ENCODE peak calls at places on chromosomes 12 and 14, in nine cellular contexts. One of them, this sample, is unnamed.

GRCh38 chr12:61870658-61871559 is 389.3 kb upstream of the USP15 start:
- ATAC-seq in HepG2: no peak
- ATAC-seq in upper lobe of left lung: peak; percentile 78
- ATAC-seq in HCT116: no peak
- ATAC-seq in gastrocnemius medialis: no peak
- ATAC-seq in K562: no peak
- ATAC-seq in heart left ventricle: no peak
- ATAC-seq in body of pancreas: no peak
- ATAC-seq in IMR-90: no peak
- ATAC-seq in this sample: no peak

GRCh38 chr14:75439989-75440388 is 12.2 kb downstream of the JDP2 start:
- ATAC-seq in HepG2: no peak
- ATAC-seq in upper lobe of left lung: no peak
- ATAC-seq in HCT116: no peak
- ATAC-seq in gastrocnemius medialis: no peak
- ATAC-seq in K562: no peak
- ATAC-seq in heart left ventricle: no peak
- ATAC-seq in body of pancreas: no peak
- ATAC-seq in IMR-90: no peak
- ATAC-seq in this sample: no peak

GRCh38 chr12:11805680-11806079 is 156.2 kb downstream of the ETV6 start:
- ATAC-seq in HepG2: peak; percentile 55
- ATAC-seq in upper lobe of left lung: no peak
- ATAC-seq in HCT116: no peak
- ATAC-seq in gastrocnemius medialis: no peak
- ATAC-seq in K562: no peak
- ATAC-seq in heart left ventricle: no peak
- ATAC-seq in body of pancreas: no peak
- ATAC-seq in IMR-90: no peak
- ATAC-seq in this sample: no peak

GRCh38 chr14:65255583-65256443 is 153.5 kb upstream of the MAX start:
- ATAC-seq in HepG2: peak; percentile 82
- ATAC-seq in upper lobe of left lung: no peak
- ATAC-seq in HCT116: peak; percentile 84
- ATAC-seq in gastrocnemius medialis: no peak
- ATAC-seq in K562: peak; percentile 38
- ATAC-seq in heart left ventricle: no peak
- ATAC-seq in body of pancreas: peak; percentile 62
- ATAC-seq in IMR-90: peak; percentile 28
- ATAC-seq in this sample: no peak

GRCh38 chr12:42933461-42934081 is 344.0 kb upstream of the PRICKLE1 start:
- ATAC-seq in HepG2: no peak
- ATAC-seq in upper lobe of left lung: no peak
- ATAC-seq in HCT116: no peak
- ATAC-seq in gastrocnemius medialis: no peak
- ATAC-seq in K562: no peak
- ATAC-seq in heart left ventricle: no peak
- ATAC-seq in body of pancreas: no peak
- ATAC-seq in IMR-90: no peak
- ATAC-seq in this sample: no peak

GRCh38 chr12:72075891-72076557 is 137.4 kb downstream of the TPH2 start:
- ATAC-seq in HepG2: peak; percentile 64
- ATAC-seq in upper lobe of left lung: no peak
- ATAC-seq in HCT116: no peak
- ATAC-seq in gastrocnemius medialis: no peak
- ATAC-seq in K562: peak; percentile 55
- ATAC-seq in heart left ventricle: no peak
- ATAC-seq in body of pancreas: no peak
- ATAC-seq in IMR-90: no peak
- ATAC-seq in this sample: no peak

GRCh38 chr12:99713946-99714520 is 66.5 kb downstream of the GARIN6 start:
- ATAC-seq in HepG2: no peak
- ATAC-seq in upper lobe of left lung: no peak
- ATAC-seq in HCT116: no peak
- ATAC-seq in gastrocnemius medialis: no peak
- ATAC-seq in K562: no peak
- ATAC-seq in heart left ventricle: no peak
- ATAC-seq in body of pancreas: no peak
- ATAC-seq in IMR-90: no peak
- ATAC-seq in this sample: no peak

GRCh38 chr12:71642264-71642663 is 21.4 kb downstream of the ZFC3H1 start:
- ATAC-seq in HepG2: no peak
- ATAC-seq in upper lobe of left lung: no peak
- ATAC-seq in HCT116: no peak
- ATAC-seq in gastrocnemius medialis: no peak
- ATAC-seq in K562: no peak
- ATAC-seq in heart left ventricle: no peak
- ATAC-seq in body of pancreas: no peak
- ATAC-seq in IMR-90: no peak
- ATAC-seq in this sample: no peak

GRCh38 chr12:124605869-124606774 is 38.7 kb upstream of the NCOR2 start:
- ATAC-seq in HepG2: no peak
- ATAC-seq in upper lobe of left lung: no peak
- ATAC-seq in HCT116: no peak
- ATAC-seq in gastrocnemius medialis: no peak
- ATAC-seq in K562: peak; percentile 55
- ATAC-seq in heart left ventricle: no peak
- ATAC-seq in body of pancreas: no peak
- ATAC-seq in IMR-90: no peak
- ATAC-seq in this sample: peak; percentile 5

GRCh38 chr12:123681605-123682004 is 10.7 kb downstream of the TCTN2 start:
- ATAC-seq in HepG2: no peak
- ATAC-seq in upper lobe of left lung: no peak
- ATAC-seq in HCT116: no peak
- ATAC-seq in gastrocnemius medialis: no peak
- ATAC-seq in K562: no peak
- ATAC-seq in heart left ventricle: no peak
- ATAC-seq in body of pancreas: no peak
- ATAC-seq in IMR-90: no peak
- ATAC-seq in this sample: no peak

GRCh38 chr14:23831591-23831990 is 122.0 kb upstream of the DHRS4 start:
- ATAC-seq in HepG2: no peak
- ATAC-seq in upper lobe of left lung: no peak
- ATAC-seq in HCT116: no peak
- ATAC-seq in gastrocnemius medialis: no peak
- ATAC-seq in K562: no peak
- ATAC-seq in heart left ventricle: no peak
- ATAC-seq in body of pancreas: no peak
- ATAC-seq in IMR-90: no peak
- ATAC-seq in this sample: no peak

GRCh38 chr14:52078093-52078492 is 9.2 kb upstream of the NID2 start:
- ATAC-seq in HepG2: no peak
- ATAC-seq in upper lobe of left lung: no peak
- ATAC-seq in HCT116: no peak
- ATAC-seq in gastrocnemius medialis: peak; percentile 19
- ATAC-seq in K562: no peak
- ATAC-seq in heart left ventricle: peak; percentile 25
- ATAC-seq in body of pancreas: no peak
- ATAC-seq in IMR-90: peak; percentile 2
- ATAC-seq in this sample: no peak

GRCh38 chr14:52079239-52079956 is 10.5 kb upstream of the NID2 start:
- ATAC-seq in HepG2: no peak
- ATAC-seq in upper lobe of left lung: no peak
- ATAC-seq in HCT116: no peak
- ATAC-seq in gastrocnemius medialis: no peak
- ATAC-seq in K562: no peak
- ATAC-seq in heart left ventricle: no peak
- ATAC-seq in body of pancreas: no peak
- ATAC-seq in IMR-90: no peak
- ATAC-seq in this sample: no peak

GRCh38 chr14:52076334-52076733 is 7.5 kb upstream of the NID2 start:
- ATAC-seq in HepG2: no peak
- ATAC-seq in upper lobe of left lung: no peak
- ATAC-seq in HCT116: no peak
- ATAC-seq in gastrocnemius medialis: no peak
- ATAC-seq in K562: no peak
- ATAC-seq in heart left ventricle: peak; percentile 49
- ATAC-seq in body of pancreas: no peak
- ATAC-seq in IMR-90: no peak
- ATAC-seq in this sample: no peak

GRCh38 chr14:52078721-52079120 is 9.9 kb upstream of the NID2 start:
- ATAC-seq in HepG2: no peak
- ATAC-seq in upper lobe of left lung: no peak
- ATAC-seq in HCT116: no peak
- ATAC-seq in gastrocnemius medialis: no peak
- ATAC-seq in K562: no peak
- ATAC-seq in heart left ventricle: no peak
- ATAC-seq in body of pancreas: no peak
- ATAC-seq in IMR-90: no peak
- ATAC-seq in this sample: no peak

GRCh38 chr14:52077261-52077984 is 8.6 kb upstream of the NID2 start:
- ATAC-seq in HepG2: no peak
- ATAC-seq in upper lobe of left lung: no peak
- ATAC-seq in HCT116: no peak
- ATAC-seq in gastrocnemius medialis: no peak
- ATAC-seq in K562: no peak
- ATAC-seq in heart left ventricle: no peak
- ATAC-seq in body of pancreas: no peak
- ATAC-seq in IMR-90: no peak
- ATAC-seq in this sample: no peak
- H3K4me1 ChIP-seq in HepG2: peaks cover 20% of the 10 kb centered on the region
- H3K4me1 ChIP-seq in upper lobe of left lung: no peaks in the 10 kb centered on the region
- H3K4me1 ChIP-seq in HCT116: peaks cover 19% of the 10 kb centered on the region
- H3K4me1 ChIP-seq in gastrocnemius medialis: no peaks in the 10 kb centered on the region
- H3K4me1 ChIP-seq in K562: no peaks in the 10 kb centered on the region
- H3K4me1 ChIP-seq in heart left ventricle: peaks cover 28% of the 10 kb centered on the region
- H3K4me1 ChIP-seq in body of pancreas: no peaks in the 10 kb centered on the region
- H3K4me1 ChIP-seq in IMR-90: peaks cover 40% of the 10 kb centered on the region
- H3K4me1 ChIP-seq in this sample: no peaks in the 10 kb centered on the region

GRCh38 chr14:99258341-99258781 is 13.6 kb downstream of the BCL11B start:
- ATAC-seq in HepG2: no peak
- ATAC-seq in upper lobe of left lung: no peak
- ATAC-seq in HCT116: no peak
- ATAC-seq in gastrocnemius medialis: no peak
- ATAC-seq in K562: no peak
- ATAC-seq in heart left ventricle: no peak
- ATAC-seq in body of pancreas: no peak
- ATAC-seq in IMR-90: no peak
- ATAC-seq in this sample: no peak
- H3K27me3 ChIP-seq in HepG2: peaks cover 75% of the 10 kb centered on the region
- H3K27me3 ChIP-seq in upper lobe of left lung: no peaks in the 10 kb centered on the region
- H3K27me3 ChIP-seq in HCT116: no peaks in the 10 kb centered on the region
- H3K27me3 ChIP-seq in gastrocnemius medialis: peaks cover 6% of the 10 kb centered on the region
- H3K27me3 ChIP-seq in K562: peaks cover 54% of the 10 kb centered on the region
- H3K27me3 ChIP-seq in heart left ventricle: no peaks in the 10 kb centered on the region
- H3K27me3 ChIP-seq in body of pancreas: no peaks in the 10 kb centered on the region
- H3K27me3 ChIP-seq in IMR-90: peaks cover 12% of the 10 kb centered on the region
- H3K27me3 ChIP-seq in this sample: peaks cover 72% of the 10 kb centered on the region

DNA sequence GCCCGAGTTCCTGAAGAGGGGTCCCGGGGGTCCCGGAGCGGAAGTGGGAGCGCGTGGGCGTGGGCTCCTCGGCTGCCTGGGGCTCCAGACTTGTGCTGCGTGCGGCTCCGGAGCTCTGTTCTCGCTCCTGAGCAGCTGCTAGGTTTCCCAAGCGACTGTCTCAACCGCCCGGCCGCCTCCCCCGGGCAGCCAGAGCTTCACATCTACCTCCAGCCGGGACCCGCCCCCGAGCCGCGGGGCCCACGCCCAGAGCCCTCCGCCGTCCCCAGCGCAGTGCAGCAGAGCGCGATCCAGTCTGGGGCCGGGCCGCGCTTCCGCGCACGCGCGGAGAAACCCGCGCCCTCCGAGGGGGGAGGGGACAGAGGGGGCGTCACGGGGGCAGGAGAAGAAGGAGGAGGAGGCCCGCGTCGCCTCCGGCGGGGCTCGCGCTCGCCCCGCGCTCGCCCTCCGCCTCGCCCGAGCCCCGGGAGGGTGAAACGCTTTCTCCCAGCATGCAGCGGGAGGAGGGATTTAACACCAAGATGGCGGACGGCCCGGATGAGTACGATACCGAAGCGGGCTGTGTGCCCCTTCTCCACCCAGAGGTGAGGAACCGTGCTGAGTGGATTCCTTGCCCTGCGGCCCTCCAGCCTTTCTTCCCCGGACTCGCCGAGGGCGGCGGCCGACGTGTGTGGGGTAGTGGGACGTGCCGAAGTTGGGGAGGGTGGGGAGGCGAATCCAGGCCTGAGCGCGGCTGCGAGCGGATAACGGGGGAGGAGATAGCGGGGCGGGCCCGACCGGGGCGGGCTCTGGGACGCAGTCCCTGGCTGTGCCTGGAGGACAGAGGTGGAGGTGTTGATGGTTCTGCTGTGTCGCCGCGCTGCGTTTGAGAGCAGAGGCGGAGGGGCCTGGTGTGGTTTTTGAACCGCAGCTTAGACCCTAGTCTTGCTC is at the start of gene ZDHHC17:
- ATAC-seq in HepG2: peak; percentile 95
- ATAC-seq in upper lobe of left lung: peak; percentile 97
- ATAC-seq in HCT116: peak; percentile 91
- ATAC-seq in gastrocnemius medialis: peak; percentile 87
- ATAC-seq in K562: peak; percentile 93
- ATAC-seq in heart left ventricle: peak; percentile 97
- ATAC-seq in body of pancreas: peak; percentile 94
- ATAC-seq in IMR-90: peak; percentile 94
- ATAC-seq in this sample: peak; percentile 96
- TF ChIP-seq POLR2A in HepG2: peak; percentile 90
- TF ChIP-seq POLR2A in upper lobe of left lung: peak; percentile 45
- TF ChIP-seq POLR2A in HCT116: peak; percentile 77
- TF ChIP-seq POLR2A in gastrocnemius medialis: peak; percentile 70
- TF ChIP-seq POLR2A in K562: peak; percentile 94
- TF ChIP-seq POLR2A in heart left ventricle: no peak
- TF ChIP-seq POLR2A in body of pancreas: peak; percentile 76
- TF ChIP-seq POLR2A in IMR-90: peak; percentile 79
- TF ChIP-seq POLR2A in this sample: peak; percentile 49

DNA sequence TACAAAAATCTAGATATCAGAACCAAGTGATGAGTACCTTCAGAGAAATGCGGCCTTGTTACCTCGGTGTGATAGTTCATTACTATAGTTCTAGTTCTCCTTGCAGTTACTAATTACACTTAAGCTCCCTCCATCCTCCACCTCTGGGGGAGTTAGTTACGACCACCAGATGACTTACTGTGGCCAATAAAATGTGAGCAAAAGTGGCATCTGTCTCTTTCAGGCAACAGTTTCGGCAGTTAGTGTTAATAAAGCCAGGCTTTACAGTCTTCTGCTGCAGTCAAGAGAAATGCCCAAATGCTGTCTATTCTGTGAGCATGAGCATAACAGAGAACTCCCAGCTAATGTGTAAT is 6.0 kb downstream of the TXNDC16 start:
- ATAC-seq in HepG2: no peak
- ATAC-seq in upper lobe of left lung: no peak
- ATAC-seq in HCT116: no peak
- ATAC-seq in gastrocnemius medialis: no peak
- ATAC-seq in K562: peak; percentile 24
- ATAC-seq in heart left ventricle: no peak
- ATAC-seq in body of pancreas: no peak
- ATAC-seq in IMR-90: no peak
- ATAC-seq in this sample: no peak
- H3K4me1 ChIP-seq in HepG2: peaks cover 24% of the 10 kb centered on the region
- H3K4me1 ChIP-seq in upper lobe of left lung: peaks cover 10% of the 10 kb centered on the region
- H3K4me1 ChIP-seq in HCT116: peaks cover 4% of the 10 kb centered on the region
- H3K4me1 ChIP-seq in gastrocnemius medialis: peaks cover 12% of the 10 kb centered on the region
- H3K4me1 ChIP-seq in K562: no peaks in the 10 kb centered on the region
- H3K4me1 ChIP-seq in heart left ventricle: peaks cover 11% of the 10 kb centered on the region
- H3K4me1 ChIP-seq in body of pancreas: peaks cover 19% of the 10 kb centered on the region
- H3K4me1 ChIP-seq in IMR-90: no peaks in the 10 kb centered on the region
- H3K4me1 ChIP-seq in this sample: no peaks in the 10 kb centered on the region

DNA sequence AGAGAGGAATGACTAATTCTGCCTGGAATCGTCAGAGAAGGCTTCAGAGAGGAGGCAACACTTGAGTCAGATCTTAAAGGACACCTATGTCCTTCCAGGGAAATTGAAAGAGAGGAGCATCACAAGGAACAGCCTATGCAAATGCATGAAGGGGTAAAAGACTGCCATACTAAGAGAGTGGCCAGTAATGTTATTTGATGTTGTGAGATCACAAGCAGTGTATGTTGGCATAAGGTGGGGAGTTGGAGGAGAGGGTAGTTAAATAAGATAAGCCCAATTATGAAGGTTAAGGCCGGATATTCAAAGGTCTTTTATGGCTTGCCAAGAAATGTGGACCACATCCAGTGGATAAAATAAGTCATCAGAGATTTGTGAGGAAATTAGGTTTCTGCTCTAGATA is 246.6 kb downstream of the GRIN2B start:
- ATAC-seq in HepG2: no peak
- ATAC-seq in upper lobe of left lung: no peak
- ATAC-seq in HCT116: peak; percentile 57
- ATAC-seq in gastrocnemius medialis: no peak
- ATAC-seq in K562: no peak
- ATAC-seq in heart left ventricle: no peak
- ATAC-seq in body of pancreas: no peak
- ATAC-seq in IMR-90: no peak
- ATAC-seq in this sample: no peak
- H3K27me3 ChIP-seq in HepG2: no peaks in the 10 kb centered on the region
- H3K27me3 ChIP-seq in upper lobe of left lung: no peaks in the 10 kb centered on the region
- H3K27me3 ChIP-seq in HCT116: no peaks in the 10 kb centered on the region
- H3K27me3 ChIP-seq in gastrocnemius medialis: no peaks in the 10 kb centered on the region
- H3K27me3 ChIP-seq in K562: no peaks in the 10 kb centered on the region
- H3K27me3 ChIP-seq in heart left ventricle: no peaks in the 10 kb centered on the region
- H3K27me3 ChIP-seq in body of pancreas: no peaks in the 10 kb centered on the region
- H3K27me3 ChIP-seq in IMR-90: no peaks in the 10 kb centered on the region
- H3K27me3 ChIP-seq in this sample: no peaks in the 10 kb centered on the region